ENCODE peak calls at places on chromosomes 3 and 15, in eight cellular contexts. One of them, this sample, is unnamed.

GRCh38 chr3:45994661-45995369 is 809 bp downstream of the FYCO1 start:
- DNase-seq in tibial nerve: no peak
- DNase-seq in fibroblast of mammary gland: no peak
- DNase-seq in choroid plexus epithelial cell: no peak
- DNase-seq in HFFc6: no peak
- DNase-seq in cardiac muscle cell: no peak
- DNase-seq in epithelial cell of esophagus: no peak
- DNase-seq in psoas muscle: no peak
- DNase-seq in this sample: no peak

GRCh38 chr3:177491301-177492031 is 294.2 kb upstream of the TBL1XR1 start:
- DNase-seq in HFFc6: no peak
- DNase-seq in psoas muscle: no peak
- DNase-seq in cardiac muscle cell: no peak
- DNase-seq in choroid plexus epithelial cell: no peak
- DNase-seq in fibroblast of mammary gland: no peak
- DNase-seq in epithelial cell of esophagus: peak; percentile 37
- DNase-seq in tibial nerve: no peak
- DNase-seq in this sample: no peak

GRCh38 chr3:72470899-72471298 is 377.3 kb downstream of the SHQ1 start:
- DNase-seq in choroid plexus epithelial cell: no peak
- DNase-seq in cardiac muscle cell: no peak
- DNase-seq in psoas muscle: no peak
- DNase-seq in tibial nerve: no peak
- DNase-seq in HFFc6: no peak
- DNase-seq in epithelial cell of esophagus: no peak
- DNase-seq in fibroblast of mammary gland: no peak
- DNase-seq in this sample: no peak

GRCh38 chr15:63480441-63480821 is 24.0 kb upstream of the USP3 start:
- DNase-seq in HFFc6: no peak
- DNase-seq in choroid plexus epithelial cell: no peak
- DNase-seq in epithelial cell of esophagus: no peak
- DNase-seq in fibroblast of mammary gland: no peak
- DNase-seq in cardiac muscle cell: no peak
- DNase-seq in tibial nerve: no peak
- DNase-seq in psoas muscle: no peak
- DNase-seq in this sample: no peak

GRCh38 chr15:76057332-76058000 is 2.3 kb upstream of the TMEM266 start:
- DNase-seq in HFFc6: peak; percentile 2
- DNase-seq in choroid plexus epithelial cell: peak; percentile 60
- DNase-seq in psoas muscle: no peak
- DNase-seq in fibroblast of mammary gland: peak; percentile 50
- DNase-seq in epithelial cell of esophagus: peak; percentile 57
- DNase-seq in cardiac muscle cell: peak; percentile 61
- DNase-seq in tibial nerve: peak; percentile 75
- DNase-seq in this sample: peak; percentile 54

GRCh38 chr3:56633602-56634371 is 49.3 kb downstream of the TASOR start:
- DNase-seq in psoas muscle: no peak
- DNase-seq in choroid plexus epithelial cell: peak; percentile 26
- DNase-seq in tibial nerve: no peak
- DNase-seq in cardiac muscle cell: peak; percentile 80
- DNase-seq in HFFc6: no peak
- DNase-seq in epithelial cell of esophagus: no peak
- DNase-seq in fibroblast of mammary gland: no peak
- DNase-seq in this sample: no peak

GRCh38 chr3:9548991-9549390 is 4.6 kb downstream of the LHFPL4 start:
- DNase-seq in tibial nerve: no peak
- DNase-seq in HFFc6: no peak
- DNase-seq in epithelial cell of esophagus: no peak
- DNase-seq in cardiac muscle cell: no peak
- DNase-seq in psoas muscle: no peak
- DNase-seq in fibroblast of mammary gland: no peak
- DNase-seq in choroid plexus epithelial cell: no peak
- DNase-seq in this sample: no peak

GRCh38 chr15:45442497-45443135 is 64.3 kb upstream of the GATM start:
- DNase-seq in choroid plexus epithelial cell: peak; percentile 58
- DNase-seq in HFFc6: peak; percentile 55
- DNase-seq in psoas muscle: no peak
- DNase-seq in cardiac muscle cell: no peak
- DNase-seq in fibroblast of mammary gland: peak; percentile 77
- DNase-seq in tibial nerve: no peak
- DNase-seq in epithelial cell of esophagus: peak; percentile 68
- DNase-seq in this sample: no peak

GRCh38 chr3:31275038-31275562 is 257.6 kb upstream of the STT3B start:
- DNase-seq in tibial nerve: peak; percentile 60
- DNase-seq in choroid plexus epithelial cell: peak; percentile 86
- DNase-seq in epithelial cell of esophagus: peak; percentile 90
- DNase-seq in HFFc6: peak; percentile 59
- DNase-seq in cardiac muscle cell: no peak
- DNase-seq in psoas muscle: no peak
- DNase-seq in fibroblast of mammary gland: peak; percentile 77
- DNase-seq in this sample: no peak

GRCh38 chr3:197381371-197381770 is 83.0 kb upstream of the DLG1 start:
- DNase-seq in tibial nerve: no peak
- DNase-seq in epithelial cell of esophagus: no peak
- DNase-seq in psoas muscle: no peak
- DNase-seq in fibroblast of mammary gland: no peak
- DNase-seq in cardiac muscle cell: no peak
- DNase-seq in HFFc6: no peak
- DNase-seq in choroid plexus epithelial cell: no peak
- DNase-seq in this sample: no peak

GRCh38 chr15:101092186-101092866 is 159.5 kb downstream of the CHSY1 start:
- DNase-seq in choroid plexus epithelial cell: peak; percentile 61
- DNase-seq in psoas muscle: no peak
- DNase-seq in epithelial cell of esophagus: no peak
- DNase-seq in cardiac muscle cell: no peak
- DNase-seq in tibial nerve: no peak
- DNase-seq in HFFc6: no peak
- DNase-seq in fibroblast of mammary gland: peak; percentile 39
- DNase-seq in this sample: no peak

GRCh38 chr3:37031115-37031682 is 37.9 kb downstream of the MLH1 start:
- DNase-seq in psoas muscle: no peak
- DNase-seq in epithelial cell of esophagus: no peak
- DNase-seq in cardiac muscle cell: no peak
- DNase-seq in tibial nerve: no peak
- DNase-seq in HFFc6: no peak
- DNase-seq in choroid plexus epithelial cell: peak; percentile 55
- DNase-seq in fibroblast of mammary gland: peak; percentile 30
- DNase-seq in this sample: no peak

GRCh38 chr3:118000219-118000618 is 1034.4 kb downstream of the IGSF11 start:
- DNase-seq in HFFc6: no peak
- DNase-seq in tibial nerve: no peak
- DNase-seq in psoas muscle: no peak
- DNase-seq in choroid plexus epithelial cell: no peak
- DNase-seq in epithelial cell of esophagus: no peak
- DNase-seq in cardiac muscle cell: no peak
- DNase-seq in fibroblast of mammary gland: no peak
- DNase-seq in this sample: no peak

GRCh38 chr3:4509983-4510755 is 17.0 kb downstream of the ITPR1 start:
- DNase-seq in cardiac muscle cell: no peak
- DNase-seq in HFFc6: no peak
- DNase-seq in tibial nerve: no peak
- DNase-seq in psoas muscle: no peak
- DNase-seq in epithelial cell of esophagus: no peak
- DNase-seq in fibroblast of mammary gland: no peak
- DNase-seq in choroid plexus epithelial cell: no peak
- DNase-seq in this sample: no peak

GRCh38 chr15:47506543-47507090 is 210.7 kb upstream of the SEMA6D start:
- DNase-seq in cardiac muscle cell: no peak
- DNase-seq in fibroblast of mammary gland: no peak
- DNase-seq in choroid plexus epithelial cell: no peak
- DNase-seq in psoas muscle: no peak
- DNase-seq in tibial nerve: no peak
- DNase-seq in epithelial cell of esophagus: no peak
- DNase-seq in HFFc6: no peak
- DNase-seq in this sample: no peak

GRCh38 chr3:38479431-38480092 is 16.6 kb upstream of the EXOG start:
- DNase-seq in psoas muscle: peak; percentile 66
- DNase-seq in fibroblast of mammary gland: peak; percentile 67
- DNase-seq in choroid plexus epithelial cell: peak; percentile 80
- DNase-seq in HFFc6: peak; percentile 49
- DNase-seq in tibial nerve: peak; percentile 58
- DNase-seq in cardiac muscle cell: peak; percentile 71
- DNase-seq in epithelial cell of esophagus: peak; percentile 65
- DNase-seq in this sample: peak; percentile 40

GRCh38 chr3:32583708-32584107 is 13.1 kb upstream of the DYNC1LI1 start:
- DNase-seq in cardiac muscle cell: no peak
- DNase-seq in HFFc6: peak; percentile 88
- DNase-seq in tibial nerve: no peak
- DNase-seq in epithelial cell of esophagus: peak; percentile 38
- DNase-seq in psoas muscle: no peak
- DNase-seq in fibroblast of mammary gland: no peak
- DNase-seq in choroid plexus epithelial cell: no peak
- DNase-seq in this sample: no peak

GRCh38 chr3:37536033-37536432 is 325.6 kb upstream of the CTDSPL start:
- DNase-seq in tibial nerve: no peak
- DNase-seq in cardiac muscle cell: no peak
- DNase-seq in choroid plexus epithelial cell: no peak
- DNase-seq in psoas muscle: no peak
- DNase-seq in fibroblast of mammary gland: no peak
- DNase-seq in HFFc6: no peak
- DNase-seq in epithelial cell of esophagus: no peak
- DNase-seq in this sample: no peak

GRCh38 chr3:63450023-63450422 is 171.9 kb downstream of the SYNPR start:
- DNase-seq in tibial nerve: no peak
- DNase-seq in choroid plexus epithelial cell: peak; percentile 1
- DNase-seq in fibroblast of mammary gland: peak; percentile 11
- DNase-seq in cardiac muscle cell: no peak
- DNase-seq in epithelial cell of esophagus: peak; percentile 42
- DNase-seq in psoas muscle: no peak
- DNase-seq in HFFc6: no peak
- DNase-seq in this sample: no peak

DNA sequence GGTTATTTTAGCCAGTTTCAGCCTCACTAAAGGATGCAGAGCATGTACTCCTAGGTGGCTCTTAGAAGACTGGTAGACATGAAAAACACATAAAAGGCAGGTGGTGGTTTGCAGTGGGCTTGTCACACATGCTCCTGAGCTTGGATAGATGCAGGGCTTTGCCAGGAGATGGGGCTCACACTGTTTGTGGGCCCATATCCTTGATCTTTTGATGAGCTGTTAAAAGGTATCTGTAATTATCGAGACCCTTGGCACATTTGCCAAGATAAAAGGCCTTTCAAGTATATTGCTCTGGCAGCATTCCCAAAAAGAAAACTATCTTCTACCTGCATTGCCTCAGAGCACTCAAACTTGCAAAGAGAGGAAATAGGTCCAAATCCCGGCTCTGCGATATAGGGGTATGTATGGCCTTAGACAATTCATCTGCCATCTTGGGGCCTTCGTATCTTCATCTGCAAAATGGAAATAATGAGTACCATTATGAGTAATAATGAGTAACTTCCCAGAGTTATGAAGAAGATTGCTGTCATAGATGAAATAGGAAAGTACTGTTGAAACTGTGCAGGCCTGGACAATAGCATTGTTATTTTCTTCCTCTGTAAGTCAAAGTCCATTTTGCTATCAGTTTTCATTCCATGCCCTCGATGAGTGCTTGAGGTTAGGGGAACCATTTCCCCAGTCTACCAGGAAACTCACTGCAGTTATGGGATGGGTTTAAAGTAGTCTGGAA is 172.7 kb downstream of the SYNPR start:
- DNase-seq in tibial nerve: no peak
- DNase-seq in HFFc6: no peak
- DNase-seq in choroid plexus epithelial cell: no peak
- DNase-seq in fibroblast of mammary gland: no peak
- DNase-seq in cardiac muscle cell: no peak
- DNase-seq in epithelial cell of esophagus: peak; percentile 13
- DNase-seq in psoas muscle: no peak
- DNase-seq in this sample: no peak
- TF ChIP-seq CTCF in tibial nerve: no peak
- TF ChIP-seq CTCF in HFFc6: no peak
- TF ChIP-seq CTCF in choroid plexus epithelial cell: no peak
- TF ChIP-seq CTCF in fibroblast of mammary gland: no peak
- TF ChIP-seq CTCF in cardiac muscle cell: no peak
- TF ChIP-seq CTCF in epithelial cell of esophagus: no peak
- TF ChIP-seq CTCF in psoas muscle: no peak
- TF ChIP-seq CTCF in this sample: no peak

DNA sequence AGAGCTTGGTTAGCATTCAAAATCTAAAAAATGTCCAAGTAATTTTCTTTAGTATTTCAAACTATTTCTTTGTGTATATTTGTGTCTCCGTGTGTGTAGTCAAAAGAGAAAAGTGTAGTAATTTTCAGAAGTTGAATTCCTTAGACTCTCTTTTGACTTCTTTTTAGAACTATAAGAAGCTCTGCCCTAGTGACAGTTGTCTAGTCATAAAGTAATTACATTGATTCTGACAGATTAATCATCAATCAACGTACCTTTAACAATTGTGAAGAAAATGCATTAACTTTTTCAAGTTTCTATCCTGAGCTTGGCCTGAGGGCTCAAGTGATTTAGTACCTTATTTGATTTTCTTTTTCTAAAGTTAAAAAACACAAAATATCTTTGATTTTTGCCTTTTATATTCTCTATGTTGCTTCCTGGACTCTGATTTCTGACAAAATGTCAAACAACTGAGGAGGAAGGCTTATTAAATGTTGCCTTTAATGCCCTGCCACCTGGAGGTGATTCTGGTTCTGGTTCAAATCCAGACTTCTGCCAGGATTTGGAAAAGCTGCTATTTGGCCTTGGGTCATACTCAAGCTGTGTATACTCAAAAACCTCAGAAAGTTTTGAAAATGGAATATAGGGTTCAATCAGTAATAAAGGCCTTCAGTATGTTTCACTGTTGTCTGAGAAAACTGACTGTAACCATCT is 653.6 kb downstream of the NSUN3 start:
- DNase-seq in cardiac muscle cell: peak; percentile 5
- DNase-seq in fibroblast of mammary gland: no peak
- DNase-seq in tibial nerve: no peak
- DNase-seq in epithelial cell of esophagus: peak; percentile 58
- DNase-seq in HFFc6: no peak
- DNase-seq in psoas muscle: no peak
- DNase-seq in choroid plexus epithelial cell: peak; percentile 5
- DNase-seq in this sample: no peak
- TF ChIP-seq CTCF in cardiac muscle cell: no peak
- TF ChIP-seq CTCF in fibroblast of mammary gland: no peak
- TF ChIP-seq CTCF in tibial nerve: peak; percentile 8
- TF ChIP-seq CTCF in epithelial cell of esophagus: peak; percentile 63
- TF ChIP-seq CTCF in HFFc6: no peak
- TF ChIP-seq CTCF in psoas muscle: no peak
- TF ChIP-seq CTCF in choroid plexus epithelial cell: no peak
- TF ChIP-seq CTCF in this sample: no peak

GRCh38 chr3:132356568-132356967 is 39.4 kb downstream of the ACP3 start:
- DNase-seq in HFFc6: no peak
- DNase-seq in epithelial cell of esophagus: no peak
- DNase-seq in psoas muscle: no peak
- DNase-seq in cardiac muscle cell: no peak
- DNase-seq in choroid plexus epithelial cell: no peak
- DNase-seq in fibroblast of mammary gland: no peak
- DNase-seq in tibial nerve: no peak
- DNase-seq in this sample: no peak
- TF ChIP-seq CTCF in HFFc6: no peak
- TF ChIP-seq CTCF in epithelial cell of esophagus: no peak
- TF ChIP-seq CTCF in psoas muscle: no peak
- TF ChIP-seq CTCF in cardiac muscle cell: no peak
- TF ChIP-seq CTCF in choroid plexus epithelial cell: no peak
- TF ChIP-seq CTCF in fibroblast of mammary gland: no peak
- TF ChIP-seq CTCF in tibial nerve: no peak
- TF ChIP-seq CTCF in this sample: no peak

GRCh38 chr3:191721390-191721801 is 260.4 kb downstream of the PYDC2 start:
- DNase-seq in choroid plexus epithelial cell: no peak
- DNase-seq in HFFc6: no peak
- DNase-seq in cardiac muscle cell: no peak
- DNase-seq in tibial nerve: no peak
- DNase-seq in epithelial cell of esophagus: peak; percentile 7
- DNase-seq in fibroblast of mammary gland: no peak
- DNase-seq in psoas muscle: no peak
- DNase-seq in this sample: no peak

GRCh38 chr3:191715585-191715984 is 254.6 kb downstream of the PYDC2 start:
- DNase-seq in psoas muscle: no peak
- DNase-seq in tibial nerve: no peak
- DNase-seq in HFFc6: no peak
- DNase-seq in fibroblast of mammary gland: no peak
- DNase-seq in cardiac muscle cell: peak; percentile 16
- DNase-seq in epithelial cell of esophagus: no peak
- DNase-seq in choroid plexus epithelial cell: no peak
- DNase-seq in this sample: no peak
- TF ChIP-seq CTCF in psoas muscle: no peak
- TF ChIP-seq CTCF in tibial nerve: no peak
- TF ChIP-seq CTCF in HFFc6: no peak
- TF ChIP-seq CTCF in fibroblast of mammary gland: no peak
- TF ChIP-seq CTCF in cardiac muscle cell: no peak
- TF ChIP-seq CTCF in epithelial cell of esophagus: no peak
- TF ChIP-seq CTCF in choroid plexus epithelial cell: no peak
- TF ChIP-seq CTCF in this sample: no peak

This sample was measured in nephron progenitor cell.